ENCODE peak calls at places on chromosomes 16 and 17, in seven cellular contexts. P, F, X, C, N, J and U are unnamed samples.

GRCh38 chr16:87705780-87706277 is 60.0 kb downstream of the KLHDC4 start:
- DNase-seq in P (peak), F (no peak), X (no peak), C (peak), N (no peak), J (no peak), U (no peak)

GRCh38 chr16:54928421-54929089 is 2.1 kb upstream of the IRX5 start:
- DNase-seq in P (peak), F (no peak), X (peak), C (no peak), N (peak), J (peak), U (no peak)

GRCh38 chr17:75549246-75550138 is 24.0 kb downstream of the LLGL2 start:
- DNase-seq in P (peak), F (no peak), X (peak), C (no peak), N (no peak), J (peak), U (peak)

GRCh38 chr17:7404737-7405412 is 978 bp upstream of the TMEM256 start:
- DNase-seq in P (peak), F (no peak), X (no peak), C (no peak), N (no peak), J (peak), U (no peak)

GRCh38 chr17:4453821-4454591 is 20.3 kb downstream of the SPNS3 start:
- DNase-seq in P (no peak), F (no peak), X (no peak), C (no peak), N (no peak), J (no peak), U (no peak)

GRCh38 chr16:48125888-48126287 is 29.9 kb downstream of the ABCC12 start:
- DNase-seq in P (no peak), F (no peak), X (no peak), C (no peak), N (no peak), J (no peak), U (no peak)

GRCh38 chr17:69593351-69593715 is 178.8 kb downstream of the MAP2K6 start:
- DNase-seq in P (no peak), F (no peak), X (no peak), C (no peak), N (no peak), J (no peak), U (no peak)

GRCh38 chr16:67339453-67339852 is 12.8 kb downstream of the LRRC36 start:
- DNase-seq in P (no peak), F (no peak), X (no peak), C (no peak), N (no peak), J (no peak), U (peak)

GRCh38 chr16:88338896-88339295 is 43.9 kb upstream of the ZNF469 start:
- DNase-seq in P (no peak), F (no peak), X (no peak), C (no peak), N (no peak), J (no peak), U (no peak)

GRCh38 chr16:29877266-29877961 is 14.4 kb upstream of the CDIPT start:
- DNase-seq in P (no peak), F (peak), X (no peak), C (no peak), N (peak), J (no peak), U (peak)